ENCODE peak calls at places on chromosome 18, in four cellular contexts. W is OCI-LY7; S is AG04449; V is stimulated activated CD4-positive, alpha-beta T cell treated with anti-CD3 and anti-CD28 coated beads, Interleukin-1b, Interleukin-23, amount 100 ng/mL, for 4 hours. C is an unnamed sample.

GRCh38 chr18:35841283-35841682 is 131.2 kb upstream of the RMP24 start:
- DNase-seq in W (no peak), S (no peak), V (no peak), C (no peak)

GRCh38 chr18:22314406-22314805 is 103.3 kb downstream of the CTAGE1 start:
- DNase-seq in S (peak; percentile 82), W (no peak), V (no peak), C (no peak)

GRCh38 chr18:24530630-24531111 is 70.2 kb downstream of the HRH4 start:
- DNase-seq in W (no peak), V (no peak), S (no peak), C (no peak)

GRCh38 chr18:10454800-10455550 is 540 bp downstream of the APCDD1 start:
- DNase-seq in V (no peak), W (no peak), S (no peak), C (no peak)

GRCh38 chr18:23053756-23054457 is 81.4 kb upstream of the CABLES1 start:
- DNase-seq in S (no peak), W (no peak), V (no peak), C (no peak)

GRCh38 chr18:79558196-79559120 is 121.1 kb upstream of the CTDP1 start:
- DNase-seq in W (no peak), S (no peak), V (no peak), C (no peak)

GRCh38 chr18:48862116-48862515 is 88.6 kb downstream of the SMAD7 start:
- DNase-seq in W (no peak), S (no peak), V (no peak), C (no peak)

GRCh38 chr18:2096581-2096980 is 474.7 kb downstream of the METTL4 start:
- DNase-seq in W (no peak), V (no peak), S (no peak), C (no peak)

GRCh38 chr18:47606526-47606925 is 323.9 kb downstream of the SMAD2 start:
- DNase-seq in W (no peak), S (no peak), V (no peak), C (no peak)

GRCh38 chr18:61635901-61636528 is 256.8 kb downstream of the RNF152 start:
- DNase-seq in S (peak; percentile 16), W (peak; percentile 31), V (peak; percentile 25), C (peak; percentile 45)

GRCh38 chr18:57728941-57729511 is 74.1 kb downstream of the ATP8B1 start:
- DNase-seq in V (no peak), S (no peak), W (no peak), C (no peak)

GRCh38 chr18:77140439-77141109 is 8.0 kb upstream of the MBP start:
- DNase-seq in W (peak; percentile 17), S (no peak), V (no peak), C (no peak)

GRCh38 chr18:75167137-75167536 is 41.8 kb downstream of the PTGR3 start:
- DNase-seq in V (no peak), S (no peak), W (no peak), C (no peak)

GRCh38 chr18:944440-944839 is 39.8 kb downstream of the ADCYAP1 start:
- DNase-seq in V (no peak), W (no peak), S (no peak), C (no peak)

GRCh38 chr18:23856466-23857175 is 157.9 kb upstream of the TTC39C start:
- DNase-seq in W (no peak), S (no peak), V (no peak), C (no peak)

GRCh38 chr18:74683573-74683972 is 85.9 kb downstream of the ZNF407 start:
- DNase-seq in W (no peak), S (no peak), V (no peak), C (no peak)

GRCh38 chr18:48657446-48658120 is 118.8 kb downstream of the CTIF start:
- DNase-seq in V (no peak), S (no peak), W (no peak), C (no peak)

GRCh38 chr18:65924878-65925277 is 174.1 kb downstream of the CDH7 start:
- DNase-seq in W (no peak), V (no peak), S (no peak), C (no peak)

GRCh38 chr18:48935433-48935774 is 15.4 kb downstream of the SMAD7 start:
- DNase-seq in W (no peak), V (no peak), S (no peak), C (no peak)

GRCh38 chr18:54712315-54712714 is 116.0 kb upstream of the RAB27B start:
- DNase-seq in W (no peak), V (no peak), S (peak; percentile 40), C (no peak)